ENCODE peak calls at places on chromosomes 11 and 22, in eight cellular contexts. Y is pancreas; B is right lobe of liver; U is stimulated activated naive CD8-positive, alpha-beta T cell treated with anti-CD3 and anti-CD28 coated beads, Interleukin-15, Interleukin-2, amounts not matched to agents 100 U/mL and 50 U/mL, for 24 hours; A is heart left ventricle; I is mucosa of descending colon; E is foreskin keratinocyte; Z is activated CD8-positive, alpha-beta T cell treated with anti-CD3 and anti-CD28 coated beads, Interleukin-2, amount 10 ng/mL, durations not matched to agents 7 days and 5 days. H is an unnamed sample.

GRCh38 chr11:6196396-6196795 is 2.6 kb upstream of the OR52W1 start:
- ATAC-seq in Y (no peak), B (no peak), U (peak), A (no peak), I (no peak), E (no peak), Z (peak), H (no peak)

GRCh38 chr11:62646825-62647608 is 604 bp upstream of the GANAB start:
- ATAC-seq in Y (peak), B (no peak), U (no peak), A (peak), I (no peak), E (no peak), Z (peak), H (peak)

GRCh38 chr11:22787565-22788162 is 41.9 kb downstream of the SVIP start:
- ATAC-seq in Y (peak), B (peak), U (peak), A (no peak), I (peak), E (peak), Z (peak), H (peak)

GRCh38 chr11:21582791-21583190 is 610.1 kb upstream of the ANO5 start:
- ATAC-seq in Y (no peak), B (no peak), U (no peak), A (no peak), I (no peak), E (no peak), Z (no peak), H (no peak)

GRCh38 chr22:50246242-50247175 is 1.7 kb upstream of the TUBGCP6 start:
- ATAC-seq in Y (no peak), B (no peak), U (no peak), A (no peak), I (no peak), E (no peak), Z (no peak), H (no peak)

GRCh38 chr22:21571679-21572078 is 4.2 kb downstream of the UBE2L3 start:
- ATAC-seq in Y (no peak), B (no peak), U (peak), A (no peak), I (no peak), E (no peak), Z (no peak), H (no peak)

GRCh38 chr11:132035736-132036135 is 665.3 kb downstream of the NTM start:
- ATAC-seq in Y (no peak), B (no peak), U (no peak), A (no peak), I (no peak), E (no peak), Z (no peak), H (no peak)

GRCh38 chr22:45242778-45243191 is 2.1 kb upstream of the KIAA0930 start:
- ATAC-seq in Y (peak), B (no peak), U (no peak), A (no peak), I (no peak), E (no peak), Z (no peak), H (no peak)

GRCh38 chr11:2890466-2891241 is 5.1 kb upstream of the CDKN1C start:
- ATAC-seq in Y (peak), B (peak), U (no peak), A (peak), I (peak), E (peak), Z (no peak), H (no peak)

GRCh38 chr11:114348200-114349191 is 51.8 kb downstream of the C11orf71 start:
- ATAC-seq in Y (peak), B (peak), U (no peak), A (peak), I (peak), E (peak), Z (peak), H (peak)

GRCh38 chr22:21775061-21775460 is 39.5 kb upstream of the YPEL1 start:
- ATAC-seq in Y (no peak), B (no peak), U (no peak), A (no peak), I (no peak), E (no peak), Z (no peak), H (no peak)

GRCh38 chr11:13082588-13082987 is 73.5 kb downstream of the RASSF10 start:
- ATAC-seq in Y (no peak), B (no peak), U (no peak), A (no peak), I (no peak), E (no peak), Z (no peak), H (no peak)

GRCh38 chr22:37173709-37174108 is 14.3 kb downstream of the C1QTNF6 start:
- ATAC-seq in Y (peak), B (no peak), U (no peak), A (peak), I (no peak), E (no peak), Z (no peak), H (no peak)

GRCh38 chr11:120236169-120237107 is 3.5 kb upstream of the POU2F3 start:
- ATAC-seq in Y (no peak), B (no peak), U (peak), A (no peak), I (no peak), E (peak), Z (no peak), H (peak)

GRCh38 chr22:39478461-39478860 is 21.6 kb downstream of the MGAT3 start:
- ATAC-seq in Y (peak), B (peak), U (no peak), A (peak), I (peak), E (peak), Z (peak), H (peak)